ENCODE peak calls at places on chromosomes 12 and 14, in eight cellular contexts. One of them, this sample, is unnamed.

GRCh38 chr12:108729612-108730336 is 1.5 kb downstream of the CORO1C start:
- DNase-seq in A549: no peak
- DNase-seq in mesothelial cell of epicardium: no peak
- DNase-seq in HFFc6: peak; percentile 15
- DNase-seq in ascending aorta: no peak
- DNase-seq in chondrocyte: no peak
- DNase-seq in astrocyte: peak; percentile 79
- DNase-seq in esophagus squamous epithelium: no peak
- DNase-seq in this sample: no peak

GRCh38 chr12:122393822-122394221 is 28.6 kb downstream of the CLIP1 start:
- DNase-seq in A549: no peak
- DNase-seq in mesothelial cell of epicardium: no peak
- DNase-seq in HFFc6: no peak
- DNase-seq in ascending aorta: no peak
- DNase-seq in chondrocyte: no peak
- DNase-seq in astrocyte: no peak
- DNase-seq in esophagus squamous epithelium: no peak
- DNase-seq in this sample: no peak

GRCh38 chr12:51025748-51026654 is at the start of gene SLC11A2:
- DNase-seq in A549: peak; percentile 96
- DNase-seq in mesothelial cell of epicardium: peak; percentile 90
- DNase-seq in HFFc6: peak; percentile 85
- DNase-seq in ascending aorta: peak; percentile 84
- DNase-seq in chondrocyte: peak; percentile 97
- DNase-seq in astrocyte: peak; percentile 84
- DNase-seq in esophagus squamous epithelium: peak; percentile 64
- DNase-seq in this sample: peak; percentile 86

GRCh38 chr12:72296389-72296788 is 24.2 kb downstream of the TRHDE start:
- DNase-seq in A549: peak; percentile 49
- DNase-seq in mesothelial cell of epicardium: no peak
- DNase-seq in HFFc6: peak; percentile 91
- DNase-seq in ascending aorta: no peak
- DNase-seq in chondrocyte: no peak
- DNase-seq in astrocyte: peak; percentile 93
- DNase-seq in esophagus squamous epithelium: no peak
- DNase-seq in this sample: no peak

GRCh38 chr14:87955501-87955900 is 37.5 kb downstream of the GALC start:
- DNase-seq in A549: no peak
- DNase-seq in mesothelial cell of epicardium: no peak
- DNase-seq in HFFc6: no peak
- DNase-seq in ascending aorta: no peak
- DNase-seq in chondrocyte: no peak
- DNase-seq in astrocyte: no peak
- DNase-seq in esophagus squamous epithelium: no peak
- DNase-seq in this sample: no peak

GRCh38 chr14:97771340-97772045 is 974.3 kb downstream of the VRK1 start:
- DNase-seq in A549: no peak
- DNase-seq in mesothelial cell of epicardium: no peak
- DNase-seq in HFFc6: no peak
- DNase-seq in ascending aorta: no peak
- DNase-seq in chondrocyte: no peak
- DNase-seq in astrocyte: peak; percentile 57
- DNase-seq in esophagus squamous epithelium: no peak
- DNase-seq in this sample: no peak

GRCh38 chr12:72271401-72271740 is 799 bp upstream of the TRHDE start:
- DNase-seq in A549: no peak
- DNase-seq in mesothelial cell of epicardium: peak; percentile 43
- DNase-seq in HFFc6: peak; percentile 45
- DNase-seq in ascending aorta: no peak
- DNase-seq in chondrocyte: peak; percentile 55
- DNase-seq in astrocyte: no peak
- DNase-seq in esophagus squamous epithelium: no peak
- DNase-seq in this sample: no peak

GRCh38 chr14:99481745-99482099 is 513 bp downstream of the CCNK start:
- DNase-seq in A549: peak; percentile 39
- DNase-seq in mesothelial cell of epicardium: no peak
- DNase-seq in HFFc6: peak; percentile 31
- DNase-seq in ascending aorta: no peak
- DNase-seq in chondrocyte: no peak
- DNase-seq in astrocyte: peak; percentile 27
- DNase-seq in esophagus squamous epithelium: no peak
- DNase-seq in this sample: no peak

GRCh38 chr14:105858676-105859025 is 332.3 kb downstream of the TMEM121 start:
- DNase-seq in A549: no peak
- DNase-seq in mesothelial cell of epicardium: peak; percentile 19
- DNase-seq in HFFc6: no peak
- DNase-seq in ascending aorta: no peak
- DNase-seq in chondrocyte: peak; percentile 69
- DNase-seq in astrocyte: no peak
- DNase-seq in esophagus squamous epithelium: no peak
- DNase-seq in this sample: no peak

GRCh38 chr14:61332658-61333029 is 11.3 kb downstream of the PRKCH start:
- DNase-seq in A549: no peak
- DNase-seq in mesothelial cell of epicardium: no peak
- DNase-seq in HFFc6: no peak
- DNase-seq in ascending aorta: no peak
- DNase-seq in chondrocyte: no peak
- DNase-seq in astrocyte: no peak
- DNase-seq in esophagus squamous epithelium: no peak
- DNase-seq in this sample: no peak

GRCh38 chr14:104879201-104879982 is 14.3 kb downstream of the CEP170B start:
- DNase-seq in A549: no peak
- DNase-seq in mesothelial cell of epicardium: no peak
- DNase-seq in HFFc6: no peak
- DNase-seq in ascending aorta: no peak
- DNase-seq in chondrocyte: no peak
- DNase-seq in astrocyte: no peak
- DNase-seq in esophagus squamous epithelium: no peak
- DNase-seq in this sample: no peak

GRCh38 chr14:88986146-88986841 is 161.8 kb downstream of the TTC8 start:
- DNase-seq in A549: peak; percentile 84
- DNase-seq in mesothelial cell of epicardium: peak; percentile 63
- DNase-seq in HFFc6: peak; percentile 59
- DNase-seq in ascending aorta: no peak
- DNase-seq in chondrocyte: no peak
- DNase-seq in astrocyte: peak; percentile 87
- DNase-seq in esophagus squamous epithelium: no peak
- DNase-seq in this sample: no peak

GRCh38 chr12:124595444-124595843 is 28.0 kb upstream of the NCOR2 start:
- DNase-seq in A549: no peak
- DNase-seq in mesothelial cell of epicardium: no peak
- DNase-seq in HFFc6: no peak
- DNase-seq in ascending aorta: no peak
- DNase-seq in chondrocyte: no peak
- DNase-seq in astrocyte: no peak
- DNase-seq in esophagus squamous epithelium: no peak
- DNase-seq in this sample: no peak
- TF ChIP-seq CTCF in A549: no peak
- TF ChIP-seq CTCF in mesothelial cell of epicardium: no peak
- TF ChIP-seq CTCF in HFFc6: peak; percentile 9
- TF ChIP-seq CTCF in ascending aorta: no peak
- TF ChIP-seq CTCF in chondrocyte: peak; percentile 32
- TF ChIP-seq CTCF in astrocyte: no peak
- TF ChIP-seq CTCF in esophagus squamous epithelium: no peak
- TF ChIP-seq CTCF in this sample: no peak

GRCh38 chr14:71931492-71932228 is 569 bp upstream of the RGS6 start:
- DNase-seq in A549: no peak
- DNase-seq in mesothelial cell of epicardium: peak; percentile 43
- DNase-seq in HFFc6: no peak
- DNase-seq in ascending aorta: no peak
- DNase-seq in chondrocyte: no peak
- DNase-seq in astrocyte: no peak
- DNase-seq in esophagus squamous epithelium: no peak
- DNase-seq in this sample: no peak

GRCh38 chr14:71933026-71933587 is 878 bp downstream of the RGS6 start:
- DNase-seq in A549: no peak
- DNase-seq in mesothelial cell of epicardium: no peak
- DNase-seq in HFFc6: no peak
- DNase-seq in ascending aorta: no peak
- DNase-seq in chondrocyte: no peak
- DNase-seq in astrocyte: no peak
- DNase-seq in esophagus squamous epithelium: no peak
- DNase-seq in this sample: no peak

DNA sequence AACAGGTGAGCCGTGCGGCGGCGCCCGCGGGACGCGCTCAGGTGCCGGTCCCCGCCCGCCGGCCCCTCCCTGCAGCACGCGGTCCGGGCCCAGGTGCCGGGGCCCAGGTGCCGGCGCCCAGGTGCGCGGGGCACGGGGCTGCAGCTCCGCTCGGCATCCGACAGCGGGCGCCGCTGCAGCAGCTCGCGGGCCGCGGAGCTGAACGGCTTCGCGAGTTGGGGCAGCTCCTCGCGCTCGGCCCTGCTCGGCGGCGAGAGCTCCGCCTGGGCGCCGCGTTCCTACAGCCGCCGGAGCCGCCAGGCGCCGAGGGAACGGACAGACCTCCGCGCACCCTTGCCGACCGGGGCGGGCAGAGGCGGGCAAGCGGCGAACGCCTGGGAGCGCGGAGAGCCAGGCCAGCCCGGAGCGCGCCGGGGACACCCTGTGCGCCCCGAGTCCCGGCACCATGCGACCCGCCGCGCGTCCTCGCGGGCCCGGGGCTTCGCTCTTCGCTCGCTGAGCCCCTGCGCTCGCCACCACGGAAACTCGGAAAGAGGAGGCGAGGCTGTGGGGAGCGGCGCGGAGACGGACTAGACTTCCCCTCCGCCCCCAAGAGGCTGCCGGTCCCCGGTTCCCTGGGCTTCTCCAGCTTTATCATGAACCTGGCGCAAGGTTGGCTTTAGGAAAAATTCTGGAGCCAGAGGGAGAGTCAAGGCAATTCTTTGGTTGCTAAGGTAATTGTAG is at the start of gene RGS6:
- DNase-seq in A549: peak; percentile 40
- DNase-seq in mesothelial cell of epicardium: peak; percentile 63
- DNase-seq in HFFc6: no peak
- DNase-seq in ascending aorta: no peak
- DNase-seq in chondrocyte: no peak
- DNase-seq in astrocyte: peak; percentile 4
- DNase-seq in esophagus squamous epithelium: no peak
- DNase-seq in this sample: peak; percentile 17
- TF ChIP-seq CTCF in A549: peak; percentile 38
- TF ChIP-seq CTCF in mesothelial cell of epicardium: no peak
- TF ChIP-seq CTCF in HFFc6: no peak
- TF ChIP-seq CTCF in ascending aorta: no peak
- TF ChIP-seq CTCF in chondrocyte: peak; percentile 51
- TF ChIP-seq CTCF in astrocyte: no peak
- TF ChIP-seq CTCF in esophagus squamous epithelium: no peak
- TF ChIP-seq CTCF in this sample: no peak

GRCh38 chr12:88639361-88639760 is 59.1 kb upstream of the KITLG start:
- DNase-seq in A549: no peak
- DNase-seq in mesothelial cell of epicardium: no peak
- DNase-seq in HFFc6: no peak
- DNase-seq in ascending aorta: no peak
- DNase-seq in chondrocyte: no peak
- DNase-seq in astrocyte: peak; percentile 64
- DNase-seq in esophagus squamous epithelium: no peak
- DNase-seq in this sample: no peak

GRCh38 chr12:88638388-88638787 is 58.1 kb upstream of the KITLG start:
- DNase-seq in A549: no peak
- DNase-seq in mesothelial cell of epicardium: no peak
- DNase-seq in HFFc6: no peak
- DNase-seq in ascending aorta: no peak
- DNase-seq in chondrocyte: no peak
- DNase-seq in astrocyte: no peak
- DNase-seq in esophagus squamous epithelium: no peak
- DNase-seq in this sample: no peak

GRCh38 chr12:88643685-88644084 is 63.4 kb upstream of the KITLG start:
- DNase-seq in A549: no peak
- DNase-seq in mesothelial cell of epicardium: no peak
- DNase-seq in HFFc6: no peak
- DNase-seq in ascending aorta: no peak
- DNase-seq in chondrocyte: no peak
- DNase-seq in astrocyte: no peak
- DNase-seq in esophagus squamous epithelium: no peak
- DNase-seq in this sample: no peak

GRCh38 chr12:88642675-88643431 is 62.6 kb upstream of the KITLG start:
- DNase-seq in A549: no peak
- DNase-seq in mesothelial cell of epicardium: no peak
- DNase-seq in HFFc6: no peak
- DNase-seq in ascending aorta: no peak
- DNase-seq in chondrocyte: no peak
- DNase-seq in astrocyte: no peak
- DNase-seq in esophagus squamous epithelium: no peak
- DNase-seq in this sample: no peak

DNA sequence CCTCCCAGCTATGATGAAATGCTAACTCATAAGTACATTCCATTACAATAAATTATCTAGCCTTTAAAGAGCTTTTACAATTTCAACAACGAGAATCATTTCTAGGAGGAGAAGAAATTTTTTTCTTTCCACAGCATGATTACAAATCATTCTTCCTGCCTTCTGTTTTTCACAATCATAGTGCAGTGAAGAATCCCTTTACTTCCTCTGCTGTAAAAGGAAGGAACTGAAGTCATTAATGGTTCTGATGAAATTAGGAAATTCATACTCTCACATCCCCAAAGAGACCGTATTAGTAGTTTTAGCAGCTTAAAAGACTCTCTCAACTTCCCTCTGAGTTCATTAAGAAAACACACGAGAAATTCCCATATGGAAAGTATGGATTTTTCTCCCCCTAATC is 58.7 kb upstream of the KITLG start:
- DNase-seq in A549: no peak
- DNase-seq in mesothelial cell of epicardium: no peak
- DNase-seq in HFFc6: peak; percentile 25
- DNase-seq in ascending aorta: no peak
- DNase-seq in chondrocyte: no peak
- DNase-seq in astrocyte: no peak
- DNase-seq in esophagus squamous epithelium: no peak
- DNase-seq in this sample: no peak
- TF ChIP-seq CTCF in A549: no peak
- TF ChIP-seq CTCF in mesothelial cell of epicardium: no peak
- TF ChIP-seq CTCF in HFFc6: no peak
- TF ChIP-seq CTCF in ascending aorta: no peak
- TF ChIP-seq CTCF in chondrocyte: no peak
- TF ChIP-seq CTCF in astrocyte: no peak
- TF ChIP-seq CTCF in esophagus squamous epithelium: no peak
- TF ChIP-seq CTCF in this sample: no peak

DNA sequence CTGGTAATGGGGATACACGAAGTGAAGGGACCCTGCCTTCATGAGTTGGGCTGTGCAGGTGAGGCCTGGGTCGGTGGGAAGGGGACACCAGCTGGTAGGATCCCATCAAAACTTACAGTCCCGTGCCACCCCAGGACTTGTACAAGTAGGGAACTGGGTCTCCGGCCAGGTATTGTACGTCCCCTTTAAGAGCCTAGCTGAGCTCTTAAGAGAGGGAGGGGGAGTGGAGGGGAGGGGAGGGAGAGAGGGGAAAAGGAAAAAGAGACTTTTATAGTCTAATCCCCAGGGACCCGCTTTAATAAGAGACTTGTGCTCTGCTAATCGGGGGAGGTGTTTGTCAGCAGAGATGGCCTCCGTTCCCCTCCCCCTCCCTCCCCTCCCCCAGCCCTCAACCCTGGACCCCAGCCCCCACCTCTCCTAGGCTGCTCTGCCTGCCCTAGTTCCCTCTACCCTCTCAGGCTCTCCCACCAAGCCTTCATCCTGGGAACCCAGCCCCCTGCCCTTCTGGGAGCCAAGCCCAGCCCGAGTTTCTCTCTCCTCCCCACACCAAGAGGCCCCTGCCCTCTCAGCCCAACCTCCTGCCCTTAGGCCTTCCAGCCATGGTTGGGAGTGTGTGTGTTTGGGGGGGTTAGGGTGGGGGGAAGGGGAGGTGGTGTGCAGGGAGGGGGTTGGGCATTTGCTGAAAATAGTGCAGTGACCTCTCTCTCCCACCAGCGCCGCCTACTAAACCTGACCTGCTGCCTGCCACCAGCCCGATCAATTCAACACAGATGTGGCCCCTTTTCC is 2.6 kb downstream of the GDF11 start:
- DNase-seq in A549: no peak
- DNase-seq in mesothelial cell of epicardium: no peak
- DNase-seq in HFFc6: no peak
- DNase-seq in ascending aorta: no peak
- DNase-seq in chondrocyte: no peak
- DNase-seq in astrocyte: no peak
- DNase-seq in esophagus squamous epithelium: no peak
- DNase-seq in this sample: no peak
- TF ChIP-seq CTCF in A549: no peak
- TF ChIP-seq CTCF in mesothelial cell of epicardium: no peak
- TF ChIP-seq CTCF in HFFc6: no peak
- TF ChIP-seq CTCF in ascending aorta: no peak
- TF ChIP-seq CTCF in chondrocyte: no peak
- TF ChIP-seq CTCF in astrocyte: no peak
- TF ChIP-seq CTCF in esophagus squamous epithelium: no peak
- TF ChIP-seq CTCF in this sample: no peak

This sample was measured in activated B cell treated with CpG ODN at 0.5 μM for 24 hours.